ENCODE peak calls at places on chromosome 19, in seven cellular contexts. A is testis, I is Peyer's patch, O is fibroblast of villous mesenchyme, P is ovary, Z is IMR-90, L is HFF-Myc. M is an unnamed sample.

GRCh38 chr19:17448190-17448967 is at the start of gene TMEM221:
- DNase-seq in A (peak; percentile 54), I (peak; percentile 53), O (no peak), P (peak; percentile 74), Z (no peak), L (no peak), M (no peak)

GRCh38 chr19:17196610-17197009 is 18.5 kb upstream of the USE1 start:
- DNase-seq in A (no peak), I (no peak), O (no peak), P (no peak), Z (no peak), L (no peak), M (no peak)

GRCh38 chr19:45790942-45791341 is 1.7 kb downstream of the DMWD start:
- DNase-seq in A (no peak), I (peak; percentile 54), O (no peak), P (no peak), Z (no peak), L (no peak), M (no peak)

GRCh38 chr19:29798783-29799182 is 13.0 kb upstream of the CCNE1 start:
- DNase-seq in A (no peak), I (no peak), O (no peak), P (no peak), Z (peak; percentile 60), L (no peak), M (no peak)

GRCh38 chr19:1780272-1780957 is 27.1 kb downstream of the ONECUT3 start:
- DNase-seq in A (no peak), I (no peak), O (peak; percentile 26), P (no peak), Z (peak; percentile 16), L (no peak), M (no peak)

GRCh38 chr19:49976496-49976895 is 15.5 kb upstream of the SIGLEC11 start:
- DNase-seq in A (no peak), I (no peak), O (peak; percentile 28), P (no peak), Z (peak; percentile 19), L (no peak), M (no peak)

GRCh38 chr19:2952953-2953481 is 8.2 kb upstream of the ZNF77 start:
- DNase-seq in A (no peak), I (no peak), O (no peak), P (no peak), Z (no peak), L (no peak), M (no peak)

GRCh38 chr19:30857388-30857787 is 485.2 kb downstream of the ZNF536 start:
- DNase-seq in A (no peak), I (no peak), O (no peak), P (no peak), Z (no peak), L (no peak), M (no peak)

GRCh38 chr19:16429066-16429758 is 42.6 kb downstream of the EPS15L1 start:
- DNase-seq in A (peak; percentile 59), I (no peak), O (no peak), P (no peak), Z (no peak), L (no peak), M (no peak)

GRCh38 chr19:33133438-33134031 is 1.6 kb downstream of the WDR88 start:
- DNase-seq in A (no peak), I (no peak), O (peak; percentile 60), P (no peak), Z (no peak), L (peak; percentile 25), M (no peak)

GRCh38 chr19:1471514-1472107 is 7.4 kb downstream of the C19orf25 start:
- DNase-seq in A (no peak), I (no peak), O (no peak), P (no peak), Z (no peak), L (no peak), M (no peak)

GRCh38 chr19:6925801-6926751 is 38.7 kb downstream of the ADGRE1 start:
- DNase-seq in A (no peak), I (no peak), O (no peak), P (no peak), Z (no peak), L (no peak), M (no peak)

GRCh38 chr19:57682226-57682766 is 519 bp downstream of the ZNF551 start:
- DNase-seq in A (no peak), I (no peak), O (no peak), P (no peak), Z (no peak), L (no peak), M (no peak)

GRCh38 chr19:7533925-7534480 is 1.5 kb upstream of the PNPLA6 start:
- DNase-seq in A (peak; percentile 94), I (peak; percentile 88), O (peak; percentile 89), P (peak; percentile 85), Z (peak; percentile 85), L (no peak), M (no peak)

DNA sequence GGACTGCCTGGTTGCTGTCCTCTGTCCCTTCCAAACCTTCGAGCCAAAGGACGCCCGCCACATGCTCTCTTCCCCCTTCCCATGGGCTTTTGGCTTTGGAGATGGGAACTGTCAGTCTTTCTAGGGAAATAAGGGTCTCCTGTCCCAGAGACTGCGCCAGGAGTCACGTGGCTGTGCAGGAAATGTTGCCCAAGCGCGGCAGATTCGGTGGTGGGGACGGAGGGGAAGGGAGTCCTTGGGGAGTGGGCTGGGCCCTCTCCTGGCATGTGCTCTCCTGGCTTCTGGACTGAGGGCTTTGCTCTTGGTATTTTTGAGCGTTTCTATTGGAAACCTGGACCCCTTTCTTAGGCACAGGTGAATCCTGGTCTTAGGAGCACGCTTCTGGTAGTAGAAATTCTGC is 103.2 kb downstream of the KDM4B start:
- DNase-seq in A (no peak), I (no peak), O (no peak), P (no peak), Z (no peak), L (no peak), M (no peak)
- TF ChIP-seq CTCF in A (no peak), I (no peak), O (no peak), P (no peak), Z (no peak), L (no peak), M (no peak)

GRCh38 chr19:34838248-34838647 is 65.2 kb upstream of the ZNF599 start:
- DNase-seq in A (no peak), I (no peak), O (peak; percentile 6), P (no peak), Z (no peak), L (no peak), M (no peak)
- TF ChIP-seq CTCF in A (no peak), I (no peak), O (peak; percentile 29), P (no peak), Z (peak; percentile 25), L (no peak), M (peak; percentile 23)

GRCh38 chr19:38321646-38322323 is 2.1 kb downstream of the KCNK6 start:
- DNase-seq in A (peak; percentile 84), I (no peak), O (peak; percentile 90), P (peak; percentile 95), Z (peak; percentile 27), L (no peak), M (no peak)
- TF ChIP-seq CTCF in A (no peak), I (no peak), O (no peak), P (no peak), Z (no peak), L (no peak), M (peak; percentile 15)

GRCh38 chr19:18832331-18833140 is 777 bp downstream of the UPF1 start:
- DNase-seq in A (peak; percentile 44), I (peak; percentile 36), O (no peak), P (peak; percentile 44), Z (no peak), L (no peak), M (no peak)
- TF ChIP-seq CTCF in A (no peak), I (no peak), O (no peak), P (no peak), Z (peak; percentile 27), L (no peak), M (peak; percentile 33)

DNA sequence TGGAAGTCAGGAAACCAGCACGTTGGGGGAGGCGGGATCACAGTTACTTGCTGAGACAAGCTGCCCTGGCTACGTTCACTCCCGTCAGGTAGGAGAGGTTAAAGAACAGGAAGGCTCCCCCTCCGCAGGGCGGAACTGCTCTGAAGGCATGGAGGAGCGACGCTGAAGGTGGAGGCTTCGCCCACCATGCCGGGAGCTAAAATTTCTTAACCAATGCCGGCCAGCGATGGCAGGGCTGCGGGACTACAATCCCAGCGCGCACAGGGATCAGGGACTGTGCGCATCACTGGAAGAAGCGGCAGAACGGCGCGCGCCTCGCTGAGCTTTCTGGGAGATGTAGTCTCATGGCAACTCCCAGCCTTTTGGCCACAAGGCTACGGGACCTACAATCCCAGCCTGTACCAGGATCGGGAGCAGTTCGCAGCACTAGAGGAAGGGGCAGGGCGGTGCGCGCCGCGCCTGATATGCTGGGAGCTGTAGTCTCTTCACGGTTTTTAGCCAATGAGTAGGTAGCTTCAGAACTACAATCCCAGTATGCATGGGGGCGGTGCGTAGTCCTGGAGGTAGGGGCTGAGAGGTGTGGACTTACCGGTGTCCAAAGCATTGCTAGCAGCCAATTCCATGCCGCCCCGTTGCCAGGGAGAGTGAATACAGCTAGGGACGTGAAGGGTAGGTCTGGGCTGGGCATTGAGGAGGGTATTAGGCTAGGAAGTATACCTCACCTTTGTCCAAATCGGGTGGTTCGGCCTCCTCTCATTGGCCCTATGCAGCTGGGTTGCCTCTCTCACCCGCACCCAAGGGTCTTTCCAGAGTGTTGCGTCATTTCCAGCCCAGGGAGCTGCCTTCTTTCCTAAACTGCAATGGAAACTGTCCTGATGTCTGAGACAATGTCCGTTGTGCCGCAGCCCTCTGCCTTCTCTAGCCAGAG is 12.8 kb upstream of the ZNF682 start:
- DNase-seq in A (peak; percentile 98), I (peak; percentile 86), O (peak; percentile 97), P (peak; percentile 90), Z (peak; percentile 96), L (peak; percentile 76), M (peak; percentile 98)
- TF ChIP-seq CTCF in A (no peak), I (peak; percentile 25), O (no peak), P (no peak), Z (no peak), L (no peak), M (peak; percentile 29)

DNA sequence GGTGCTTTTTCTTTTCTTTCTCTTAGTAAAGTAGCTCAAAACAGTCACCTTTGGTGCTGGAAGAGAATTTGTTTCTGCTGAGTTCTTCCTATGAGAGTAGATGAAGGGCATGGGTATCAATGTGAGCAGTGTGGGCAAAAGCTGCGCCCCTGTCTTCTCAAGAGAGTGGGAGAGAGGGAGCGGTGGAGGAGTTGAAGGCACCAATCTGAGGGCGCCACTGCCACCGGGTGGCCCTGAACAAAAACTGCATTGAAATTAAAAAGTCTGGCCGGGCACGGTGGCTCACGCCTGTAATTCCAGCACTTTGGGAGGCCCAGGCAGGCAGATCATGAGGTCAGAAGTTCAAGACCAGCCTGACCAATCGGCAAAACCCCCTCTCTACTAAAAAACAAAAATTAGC is 28.7 kb upstream of the EPHX3 start:
- DNase-seq in A (no peak), I (no peak), O (no peak), P (no peak), Z (no peak), L (no peak), M (no peak)
- TF ChIP-seq CTCF in A (peak; percentile 31), I (peak; percentile 23), O (peak; percentile 31), P (no peak), Z (peak; percentile 40), L (peak; percentile 21), M (peak; percentile 75)